ENCODE peak calls at places on chromosomes 6 and 20, in seven cellular contexts. I is NCI-H1105; D is NCI-H1092; V is activated gamma-delta T cell treated with anti-CD3 and anti-CD28 coated beads, Interleukin-2, amount 50 U/mL, for 16 hours; J is T-helper 1 cell; M is stimulated activated naive B cell treated with anti-CD40 and anti-IgM and Interleukin-4, amounts not matched to agents 10 μg/mL and 1 μg/mL and 100 μg/mL, for 72 hours; P is WTC11. T is an unnamed sample.

GRCh38 chr20:18263723-18264122 is 24.6 kb upstream of the ZNF133 start:
- DNase-seq in J (no peak), P (no peak), M (no peak), D (no peak), I (no peak), V (no peak), T (no peak)

GRCh38 chr20:46520976-46521579 is 7.7 kb upstream of the ZNF334 start:
- DNase-seq in P (peak; percentile 77), M (peak; percentile 47), I (peak; percentile 42), J (no peak), V (peak; percentile 36), D (peak; percentile 19), T (peak; percentile 73)

GRCh38 chr6:116631379-116631990 is 15.2 kb downstream of the RSPH4A start:
- DNase-seq in V (no peak), D (no peak), M (no peak), P (peak; percentile 19), J (no peak), I (no peak), T (peak; percentile 7)

GRCh38 chr6:9428416-9429172 is 986.3 kb downstream of the TFAP2A start:
- DNase-seq in I (no peak), M (no peak), D (no peak), V (no peak), J (no peak), P (no peak), T (no peak)

GRCh38 chr20:63155266-63156165 is 60.4 kb downstream of the YTHDF1 start:
- DNase-seq in P (no peak), I (no peak), M (no peak), J (no peak), V (no peak), D (no peak), T (no peak)

GRCh38 chr6:81145506-81145905 is 607.0 kb downstream of the TENT5A start:
- DNase-seq in J (no peak), V (no peak), I (no peak), P (no peak), D (no peak), M (no peak), T (no peak)

GRCh38 chr6:97023982-97024381 is 99.5 kb downstream of the KLHL32 start:
- DNase-seq in J (no peak), M (no peak), P (no peak), D (no peak), I (no peak), V (no peak), T (no peak)

GRCh38 chr20:15603501-15603900 is 969.7 kb downstream of the KIF16B start:
- DNase-seq in M (no peak), P (no peak), I (no peak), V (no peak), J (no peak), D (no peak), T (no peak)

GRCh38 chr6:169188051-169188863 is 65.4 kb downstream of the THBS2 start:
- DNase-seq in I (no peak), J (no peak), V (no peak), P (no peak), M (no peak), D (peak; percentile 11), T (no peak)

GRCh38 chr6:84253380-84253779 is 25.9 kb upstream of the CEP162 start:
- DNase-seq in V (no peak), J (no peak), P (no peak), I (no peak), M (no peak), D (no peak), T (no peak)

GRCh38 chr6:22892452-22892851 is 323.1 kb downstream of the HDGFL1 start:
- DNase-seq in J (no peak), D (no peak), I (no peak), P (no peak), V (no peak), M (no peak), T (no peak)

GRCh38 chr6:32622545-32623401 is 14.4 kb upstream of the HLA-DQA1 start:
- DNase-seq in J (peak; percentile 16), I (no peak), P (no peak), M (peak; percentile 71), V (no peak), D (no peak), T (peak; percentile 38)

GRCh38 chr6:120302041-120302440 is 952.5 kb upstream of the MAN1A1 start:
- DNase-seq in P (no peak), I (no peak), M (no peak), V (no peak), D (no peak), J (no peak), T (no peak)

GRCh38 chr6:116764557-116764960 is 960 bp downstream of the FAM162B start:
- DNase-seq in D (no peak), M (no peak), P (peak; percentile 43), V (no peak), I (no peak), J (no peak), T (no peak)

GRCh38 chr20:39661833-39662232 is 699.7 kb downstream of the DHX35 start:
- DNase-seq in J (no peak), M (no peak), D (no peak), P (no peak), V (no peak), I (no peak), T (no peak)

GRCh38 chr6:141258516-141258915 is 874.2 kb upstream of the GJE1 start:
- DNase-seq in M (no peak), P (no peak), V (no peak), J (no peak), I (no peak), D (no peak), T (no peak)

GRCh38 chr20:1336699-1337387 is 7.9 kb upstream of the SDCBP2 start:
- DNase-seq in M (no peak), J (no peak), V (no peak), D (no peak), P (no peak), I (peak; percentile 36), T (no peak)

GRCh38 chr6:63347599-63347998 is 27.8 kb upstream of the LGSN start:
- DNase-seq in P (no peak), I (no peak), D (no peak), M (no peak), V (no peak), J (no peak), T (no peak)

GRCh38 chr6:146361367-146361924 is 182.2 kb upstream of the RAB32 start:
- DNase-seq in J (no peak), D (no peak), P (no peak), I (peak; percentile 17), M (no peak), V (no peak), T (no peak)

GRCh38 chr6:139250296-139251274 is 41.2 kb downstream of the TXLNB start:
- DNase-seq in P (peak; percentile 79), I (peak; percentile 26), V (peak; percentile 13), D (no peak), J (peak; percentile 20), M (peak; percentile 47), T (peak; percentile 64)

GRCh38 chr6:139644821-139645220 is 270.4 kb upstream of the CITED2 start:
- DNase-seq in V (no peak), D (no peak), I (no peak), J (no peak), P (no peak), M (no peak), T (no peak)

GRCh38 chr6:125974214-125974866 is 12.0 kb upstream of the TRMT11 start:
- DNase-seq in I (peak; percentile 61), M (no peak), V (no peak), D (no peak), J (no peak), P (no peak), T (peak; percentile 44)

GRCh38 chr6:110831405-110831804 is 16.1 kb upstream of the CDK19 start:
- DNase-seq in J (no peak), M (no peak), D (no peak), V (no peak), P (no peak), I (no peak), T (no peak)

GRCh38 chr6:11653028-11653583 is 115.6 kb downstream of the TMEM170B start:
- DNase-seq in J (no peak), V (no peak), M (no peak), I (no peak), P (no peak), D (no peak), T (peak; percentile 56)

GRCh38 chr20:52847029-52847660 is 125.0 kb upstream of the TSHZ2 start:
- DNase-seq in V (no peak), I (no peak), M (no peak), D (no peak), P (no peak), J (no peak), T (no peak)

GRCh38 chr20:53660078-53660909 is 66.7 kb upstream of the ZNF217 start:
- DNase-seq in M (no peak), J (no peak), D (no peak), V (no peak), P (peak; percentile 23), I (no peak), T (no peak)

GRCh38 chr6:107535626-107536025 is 45.7 kb downstream of the SOBP start:
- DNase-seq in M (no peak), P (no peak), J (no peak), I (no peak), D (no peak), V (no peak), T (no peak)

GRCh38 chr20:53654932-53655674 is 61.5 kb upstream of the ZNF217 start:
- DNase-seq in I (no peak), P (no peak), J (no peak), M (no peak), V (no peak), D (no peak), T (no peak)